ENCODE peak calls at places on chromosome 6, in five cellular contexts. P, C, S, I and J are unnamed samples.

GRCh38 chr6:23140879-23141278 is 571.5 kb downstream of the HDGFL1 start:
- DNase-seq in C (peak), P (no peak), S (no peak), I (peak), J (no peak)

GRCh38 chr6:128655978-128656498 is 135.6 kb upstream of the PTPRK start:
- DNase-seq in I (peak), S (no peak), C (peak), P (no peak), J (no peak)

GRCh38 chr6:1136415-1136774 is 175.5 kb upstream of the FOXQ1 start:
- DNase-seq in C (peak), P (no peak), S (no peak), I (no peak), J (peak)

GRCh38 chr6:169800116-169800667 is 48.8 kb downstream of the ERMARD start:
- DNase-seq in S (no peak), C (no peak), I (no peak), P (no peak), J (no peak)

GRCh38 chr6:151139524-151139923 is 100.2 kb upstream of the AKAP12 start:
- DNase-seq in S (no peak), C (no peak), P (no peak), I (no peak), J (no peak)

GRCh38 chr6:83057705-83058321 is 7.8 kb downstream of the UBE3D start:
- DNase-seq in S (peak), C (peak), P (peak), I (peak), J (peak)

GRCh38 chr6:10613077-10613476 is 81.3 kb downstream of the C6orf52 start:
- DNase-seq in C (peak), S (no peak), I (peak), P (no peak), J (no peak)

GRCh38 chr6:53011993-53012392 is 16.9 kb upstream of the GSTA4 start:
- DNase-seq in I (peak), P (no peak), S (no peak), C (peak), J (no peak)

GRCh38 chr6:28940294-28940858 is 16.6 kb upstream of the TRIM27 start:
- DNase-seq in S (peak), I (no peak), P (peak), C (no peak), J (peak)

GRCh38 chr6:132132911-132133639 is 181.9 kb upstream of the CCN2 start:
- DNase-seq in P (no peak), I (peak), C (peak), S (no peak), J (no peak)

GRCh38 chr6:24909281-24910216 is 26.2 kb downstream of the RIPOR2 start:
- DNase-seq in I (no peak), C (no peak), S (peak), P (no peak), J (no peak)

GRCh38 chr6:7615611-7616383 is 25.8 kb downstream of the SNRNP48 start:
- DNase-seq in C (peak), S (peak), I (peak), P (peak), J (peak)

GRCh38 chr6:53059648-53060589 is 5.3 kb upstream of the FBXO9 start:
- DNase-seq in I (no peak), S (no peak), C (no peak), P (no peak), J (no peak)